ENCODE peak calls at places on chromosomes 11 and 22, in four cellular contexts. One of them, this sample, is unnamed. For H3K4me1, the result is how much of the 10 kb centered on the place peaks cover.

GRCh38 chr11:130601141-130601540 is 152.7 kb downstream of the ADAMTS15 start:
- DNase-seq in MM.1S: no peak
- DNase-seq in IMR-90: peak
- DNase-seq in HCT116: no peak
- DNase-seq in this sample: no peak

GRCh38 chr22:29716814-29717213 is 3.0 kb upstream of the CABP7 start:
- DNase-seq in MM.1S: peak
- DNase-seq in IMR-90: peak
- DNase-seq in HCT116: peak
- DNase-seq in this sample: no peak

GRCh38 chr11:20238712-20239111 is 78.4 kb upstream of the DBX1 start:
- DNase-seq in MM.1S: no peak
- DNase-seq in IMR-90: no peak
- DNase-seq in HCT116: no peak
- DNase-seq in this sample: no peak

GRCh38 chr11:35464308-35464707 is 45.0 kb upstream of the SLC1A2 start:
- DNase-seq in MM.1S: no peak
- DNase-seq in IMR-90: no peak
- DNase-seq in HCT116: no peak
- DNase-seq in this sample: no peak

GRCh38 chr11:19953909-19954308 is 206.4 kb downstream of the DBX1 start:
- DNase-seq in MM.1S: no peak
- DNase-seq in IMR-90: peak
- DNase-seq in HCT116: peak
- DNase-seq in this sample: no peak

GRCh38 chr11:20031155-20032001 is 128.9 kb downstream of the DBX1 start:
- DNase-seq in MM.1S: no peak
- DNase-seq in IMR-90: peak
- DNase-seq in HCT116: no peak
- DNase-seq in this sample: no peak

GRCh38 chr11:105000797-105001196 is 22.2 kb downstream of the CASP5 start:
- DNase-seq in MM.1S: peak
- DNase-seq in IMR-90: no peak
- DNase-seq in HCT116: peak
- DNase-seq in this sample: peak

GRCh38 chr22:37930270-37930951 is 23.0 kb downstream of the C22orf23 start:
- DNase-seq in MM.1S: peak
- DNase-seq in IMR-90: peak
- DNase-seq in HCT116: no peak
- DNase-seq in this sample: no peak

GRCh38 chr22:29105468-29105867 is 32.6 kb downstream of the KREMEN1 start:
- DNase-seq in MM.1S: no peak
- DNase-seq in IMR-90: peak
- DNase-seq in HCT116: no peak
- DNase-seq in this sample: no peak

GRCh38 chr22:46788426-46789168 is 26.1 kb downstream of the TBC1D22A start:
- DNase-seq in MM.1S: peak
- DNase-seq in IMR-90: no peak
- DNase-seq in HCT116: no peak
- DNase-seq in this sample: peak

GRCh38 chr11:13362596-13363109 is 85.1 kb downstream of the BMAL1 start:
- DNase-seq in MM.1S: no peak
- DNase-seq in IMR-90: no peak
- DNase-seq in HCT116: no peak
- DNase-seq in this sample: no peak

GRCh38 chr11:66081505-66081904 is 11.4 kb downstream of the PACS1 start:
- DNase-seq in MM.1S: peak
- DNase-seq in IMR-90: no peak
- DNase-seq in HCT116: no peak
- DNase-seq in this sample: peak

GRCh38 chr22:43827336-43827735 is 15.2 kb upstream of the EFCAB6 start:
- DNase-seq in MM.1S: no peak
- DNase-seq in IMR-90: no peak
- DNase-seq in HCT116: no peak
- DNase-seq in this sample: no peak

GRCh38 chr22:42270178-42270511 is 308 bp downstream of the TCF20 start:
- DNase-seq in MM.1S: no peak
- DNase-seq in IMR-90: no peak
- DNase-seq in HCT116: peak
- DNase-seq in this sample: peak

GRCh38 chr11:27139742-27140141 is 99.1 kb downstream of the BBOX1 start:
- DNase-seq in MM.1S: no peak
- DNase-seq in IMR-90: peak
- DNase-seq in HCT116: no peak
- DNase-seq in this sample: no peak

GRCh38 chr22:34111210-34111824 is 191.0 kb upstream of the LARGE1 start:
- DNase-seq in MM.1S: peak
- DNase-seq in IMR-90: no peak
- DNase-seq in HCT116: no peak
- DNase-seq in this sample: no peak

GRCh38 chr11:19995131-19995530 is 165.1 kb downstream of the DBX1 start:
- DNase-seq in MM.1S: no peak
- DNase-seq in IMR-90: peak
- DNase-seq in HCT116: peak
- DNase-seq in this sample: no peak

GRCh38 chr22:48240165-48240934 is 1477.9 kb downstream of the TBC1D22A start:
- DNase-seq in MM.1S: no peak
- DNase-seq in IMR-90: no peak
- DNase-seq in HCT116: no peak
- DNase-seq in this sample: no peak

DNA sequence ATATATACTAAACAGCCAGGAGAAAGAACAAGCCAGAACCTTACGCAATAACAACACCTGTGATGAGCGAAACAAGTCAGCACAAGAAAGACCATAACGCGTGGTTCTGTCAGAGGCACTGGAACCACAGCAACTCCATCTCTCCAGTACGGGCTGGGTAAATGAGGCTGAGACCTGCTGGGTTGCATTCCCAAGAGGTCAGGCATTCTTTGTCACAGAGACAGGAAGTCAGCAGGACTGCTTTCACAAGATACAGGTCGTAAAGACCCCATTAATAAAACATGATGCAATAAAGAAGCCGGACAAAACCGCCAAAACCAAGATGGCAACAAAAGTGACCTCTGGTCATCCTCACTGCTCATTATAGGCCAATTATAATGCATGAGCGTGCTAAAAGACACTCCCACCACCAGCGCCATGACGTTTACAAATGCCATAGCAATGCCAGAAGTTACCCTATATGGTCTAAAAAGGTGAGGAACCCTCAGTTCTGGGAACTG is 21.7 kb downstream of the TPST2 start:
- DNase-seq in MM.1S: no peak
- DNase-seq in IMR-90: peak
- DNase-seq in HCT116: no peak
- DNase-seq in this sample: no peak
- H3K27ac ChIP-seq in MM.1S: no peak
- H3K27ac ChIP-seq in IMR-90: no peak
- H3K27ac ChIP-seq in HCT116: no peak
- H3K27ac ChIP-seq in this sample: no peak

GRCh38 chr11:68298659-68299516 is 13.5 kb upstream of the LRP5 start:
- DNase-seq in MM.1S: no peak
- DNase-seq in IMR-90: no peak
- DNase-seq in HCT116: no peak
- DNase-seq in this sample: no peak
- H3K4me1 ChIP-seq in MM.1S: under half
- H3K4me1 ChIP-seq in IMR-90: under half
- H3K4me1 ChIP-seq in HCT116: under half
- H3K4me1 ChIP-seq in this sample: under half

GRCh38 chr11:117187007-117187406 is 8.5 kb downstream of the SIDT2 start:
- DNase-seq in MM.1S: no peak
- DNase-seq in IMR-90: no peak
- DNase-seq in HCT116: no peak
- DNase-seq in this sample: no peak
- H3K4me3 ChIP-seq in MM.1S: no peak
- H3K4me3 ChIP-seq in IMR-90: no peak
- H3K4me3 ChIP-seq in HCT116: no peak
- H3K4me3 ChIP-seq in this sample: no peak

GRCh38 chr22:25487508-25487907 is 77.0 kb upstream of the GRK3 start:
- DNase-seq in MM.1S: no peak
- DNase-seq in IMR-90: no peak
- DNase-seq in HCT116: no peak
- DNase-seq in this sample: no peak

GRCh38 chr22:25489947-25490346 is 74.5 kb upstream of the GRK3 start:
- DNase-seq in MM.1S: no peak
- DNase-seq in IMR-90: no peak
- DNase-seq in HCT116: no peak
- DNase-seq in this sample: no peak

GRCh38 chr22:25490869-25491268 is 73.6 kb upstream of the GRK3 start:
- DNase-seq in MM.1S: no peak
- DNase-seq in IMR-90: no peak
- DNase-seq in HCT116: no peak
- DNase-seq in this sample: no peak

GRCh38 chr22:25485626-25486545 is 78.6 kb upstream of the GRK3 start:
- DNase-seq in MM.1S: no peak
- DNase-seq in IMR-90: peak
- DNase-seq in HCT116: no peak
- DNase-seq in this sample: no peak

GRCh38 chr22:25488244-25489020 is 76.0 kb upstream of the GRK3 start:
- DNase-seq in MM.1S: no peak
- DNase-seq in IMR-90: peak
- DNase-seq in HCT116: peak
- DNase-seq in this sample: no peak
- H3K27ac ChIP-seq in MM.1S: no peak
- H3K27ac ChIP-seq in IMR-90: no peak
- H3K27ac ChIP-seq in HCT116: peak
- H3K27ac ChIP-seq in this sample: no peak

DNA sequence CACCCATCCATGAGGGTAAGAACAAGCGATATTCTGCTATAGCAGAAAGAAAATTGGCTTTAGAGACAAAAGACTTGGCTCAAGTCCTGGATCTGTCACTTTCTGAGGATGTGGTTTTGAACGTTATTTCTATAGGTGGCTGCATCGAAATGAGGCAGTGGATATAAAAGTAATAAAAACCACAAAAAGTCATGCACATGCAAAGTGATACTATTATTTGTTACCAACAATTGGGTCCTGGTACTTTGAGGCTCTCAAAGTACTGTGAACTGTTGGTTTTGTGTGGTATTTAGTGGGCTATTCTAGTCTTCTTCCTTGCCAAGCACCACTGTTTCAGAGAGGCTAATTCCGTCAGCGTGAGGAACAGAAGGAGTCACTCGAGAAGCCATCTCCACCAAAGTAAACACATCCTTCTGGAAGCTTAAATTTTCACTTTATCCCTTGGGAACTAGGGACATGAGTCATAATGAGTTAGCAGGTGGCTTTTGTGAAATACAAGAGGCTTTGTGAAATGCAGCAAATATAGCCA is 13.1 kb downstream of the UBASH3B start:
- DNase-seq in MM.1S: no peak
- DNase-seq in IMR-90: peak
- DNase-seq in HCT116: peak
- DNase-seq in this sample: peak
- H3K4me1 ChIP-seq in MM.1S: under half
- H3K4me1 ChIP-seq in IMR-90: under half
- H3K4me1 ChIP-seq in HCT116: under half
- H3K4me1 ChIP-seq in this sample: half or more

GRCh38 chr11:61516191-61516590 is 7.6 kb downstream of the LRRC10B start:
- DNase-seq in MM.1S: no peak
- DNase-seq in IMR-90: no peak
- DNase-seq in HCT116: no peak
- DNase-seq in this sample: no peak
- H3K4me3 ChIP-seq in MM.1S: peak
- H3K4me3 ChIP-seq in IMR-90: no peak
- H3K4me3 ChIP-seq in HCT116: no peak
- H3K4me3 ChIP-seq in this sample: no peak